ENCODE peak calls at places on chromosomes 2 and 18, in nine cellular contexts. Q is HFFc6, K is cardiac fibroblast, E is gastrocnemius medialis, L is tibial artery, B is kidney, R is psoas muscle, A is K562, J is upper lobe of right lung. G is an unnamed sample.

GRCh38 chr2:181907005-181907549 is 15.5 kb downstream of the ITPRID2 start:
- DNase-seq in L (no peak), K (no peak), Q (no peak), B (no peak), A (no peak), J (no peak), R (no peak), E (no peak), G (no peak)

GRCh38 chr2:240353086-240353798 is 82.2 kb upstream of the GPC1 start:
- DNase-seq in R (no peak), K (no peak), B (no peak), L (no peak), E (no peak), A (no peak), J (peak; percentile 57), Q (no peak), G (no peak)

GRCh38 chr2:134178109-134178877 is 75.6 kb upstream of the MGAT5 start:
- DNase-seq in A (no peak), B (no peak), J (no peak), L (no peak), Q (no peak), K (no peak), R (no peak), E (no peak), G (no peak)

GRCh38 chr2:156474316-156474715 is 38.1 kb downstream of the GPD2 start:
- DNase-seq in B (no peak), K (no peak), Q (no peak), E (no peak), R (no peak), J (no peak), A (no peak), L (no peak), G (no peak)

GRCh38 chr2:7452110-7452851 is 535.1 kb downstream of the RNF144A start:
- DNase-seq in Q (no peak), B (no peak), K (no peak), J (no peak), A (no peak), L (no peak), E (no peak), R (no peak), G (no peak)

GRCh38 chr2:231545105-231545902 is 15.1 kb upstream of the NMUR1 start:
- DNase-seq in J (peak; percentile 76), B (no peak), Q (no peak), R (no peak), A (no peak), K (peak; percentile 78), L (peak; percentile 40), E (peak; percentile 30), G (peak; percentile 89)

GRCh38 chr2:11028407-11028916 is 116.7 kb downstream of the KCNF1 start:
- DNase-seq in L (no peak), E (no peak), B (no peak), J (no peak), A (no peak), R (no peak), Q (no peak), K (no peak), G (no peak)

GRCh38 chr2:106534471-106534870 is 47.3 kb downstream of the CD8B2 start:
- DNase-seq in J (no peak), Q (no peak), K (no peak), E (no peak), R (no peak), B (no peak), L (no peak), A (no peak), G (no peak)

GRCh38 chr2:45743531-45744391 is 92.3 kb downstream of the PRKCE start:
- DNase-seq in K (peak; percentile 71), B (no peak), J (no peak), E (peak; percentile 56), L (peak; percentile 49), R (peak; percentile 76), Q (peak; percentile 45), A (no peak), G (no peak)

GRCh38 chr2:203690110-203691047 is 16.1 kb upstream of the CD28 start:
- DNase-seq in Q (peak; percentile 5), B (no peak), E (no peak), L (no peak), J (no peak), K (no peak), R (no peak), A (no peak), G (no peak)

DNA sequence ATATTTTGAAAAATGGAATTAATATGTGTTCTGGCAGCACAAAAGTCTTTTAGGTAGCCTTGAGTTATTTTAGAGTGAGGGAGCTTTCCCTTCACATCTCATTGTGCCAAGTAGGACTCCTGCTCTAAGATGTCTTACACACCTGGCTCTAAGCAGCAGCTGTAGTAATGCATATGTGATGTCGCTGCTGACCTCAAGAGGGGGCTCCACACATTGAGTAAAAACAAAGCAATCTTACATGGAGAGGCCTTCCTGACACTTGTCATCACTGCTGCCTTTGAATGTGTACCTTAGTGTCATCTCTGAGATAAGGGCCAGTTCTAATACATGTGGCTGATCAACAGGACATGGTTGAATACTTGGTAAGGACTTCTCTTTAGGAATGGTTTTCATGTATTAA is 75.8 kb downstream of the ACTR3 start:
- DNase-seq in E (no peak), A (peak; percentile 32), L (no peak), Q (peak; percentile 47), K (peak; percentile 35), J (no peak), B (no peak), R (no peak), G (no peak)
- TF ChIP-seq CTCF in E (no peak), A (peak; percentile 55), L (peak; percentile 22), Q (peak; percentile 76), K (peak; percentile 62), J (peak; percentile 42), B (peak; percentile 31), R (peak; percentile 19), G (peak; percentile 61)

GRCh38 chr18:58221060-58221725 is 177.2 kb downstream of the NEDD4L start:
- DNase-seq in R (no peak), Q (peak; percentile 70), L (no peak), J (no peak), K (peak; percentile 42), A (peak; percentile 84), B (no peak), E (no peak), G (no peak)
- TF ChIP-seq CTCF in R (no peak), Q (peak; percentile 28), L (no peak), J (no peak), K (no peak), A (no peak), B (no peak), E (no peak), G (no peak)

DNA sequence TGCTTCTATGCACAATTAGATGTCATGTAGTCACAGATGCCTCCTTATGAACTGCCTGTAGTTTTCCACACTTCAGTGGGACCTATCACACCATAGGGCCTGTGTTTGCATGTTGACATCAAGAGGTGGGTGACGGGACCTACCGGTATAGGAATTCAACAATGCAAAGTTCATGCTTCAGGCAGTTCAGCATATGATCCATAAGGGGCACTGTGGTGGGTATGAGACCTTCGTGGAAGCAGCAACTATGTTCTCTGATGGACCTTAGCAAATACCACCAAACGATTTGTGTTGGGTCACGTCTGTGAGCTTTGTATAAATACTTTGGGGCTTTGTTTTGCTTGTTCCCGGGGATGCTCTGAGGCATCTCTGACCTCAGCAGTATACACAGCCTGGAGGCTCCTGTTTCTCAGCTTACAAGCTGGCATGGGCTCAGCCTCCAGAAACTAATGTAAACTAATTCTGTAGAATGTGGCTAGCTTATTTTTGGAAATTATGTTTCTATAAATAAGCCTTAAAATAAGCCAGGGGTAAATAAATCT is 111.6 kb downstream of the DTNA start:
- DNase-seq in Q (peak; percentile 4), A (no peak), L (no peak), R (no peak), B (no peak), K (no peak), J (no peak), E (no peak), G (no peak)
- TF ChIP-seq CTCF in Q (no peak), A (no peak), L (no peak), R (no peak), B (no peak), K (no peak), J (no peak), E (no peak), G (no peak)

GRCh38 chr2:21395366-21395765 is 271.6 kb downstream of the TDRD15 start:
- DNase-seq in J (no peak), A (peak; percentile 15), E (no peak), Q (no peak), L (no peak), R (no peak), K (no peak), B (no peak), G (no peak)
- TF ChIP-seq CTCF in J (no peak), A (no peak), E (no peak), Q (no peak), L (no peak), R (no peak), K (no peak), B (no peak), G (peak; percentile 10)

GRCh38 chr2:99663641-99664040 is 173.8 kb upstream of the REV1 start:
- DNase-seq in Q (no peak), L (no peak), R (no peak), B (no peak), A (no peak), E (no peak), J (no peak), K (no peak), G (no peak)

GRCh38 chr2:99660616-99661416 is 171.0 kb upstream of the REV1 start:
- DNase-seq in Q (no peak), J (no peak), L (no peak), R (no peak), K (no peak), A (no peak), B (no peak), E (no peak), G (no peak)

GRCh38 chr2:99670768-99671734 is 181.2 kb upstream of the REV1 start:
- DNase-seq in Q (no peak), J (no peak), L (no peak), R (no peak), B (no peak), A (no peak), E (no peak), K (no peak), G (no peak)

GRCh38 chr2:99662761-99663341 is 173.0 kb upstream of the REV1 start:
- DNase-seq in Q (peak; percentile 52), R (no peak), K (peak; percentile 85), E (peak; percentile 52), A (no peak), B (no peak), L (peak; percentile 38), J (no peak), G (no peak)

DNA sequence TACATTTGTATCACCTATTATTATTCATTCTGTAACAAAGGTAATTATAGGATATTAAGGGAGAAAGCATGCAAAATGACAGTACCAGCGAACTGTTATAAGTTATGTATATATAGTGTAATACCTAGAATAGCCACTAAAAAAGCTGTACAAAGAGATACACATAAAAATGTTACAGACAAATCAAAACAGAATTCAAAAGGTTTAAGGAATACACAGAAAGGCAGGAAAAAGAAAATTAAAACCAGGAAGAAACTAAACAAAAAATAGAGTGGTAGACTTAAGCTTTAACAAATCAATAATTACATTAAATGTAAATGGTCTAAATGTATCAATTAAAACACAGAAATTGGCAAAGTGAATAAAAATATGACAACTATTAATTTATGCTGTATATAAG is 176.4 kb upstream of the REV1 start:
- DNase-seq in B (no peak), R (no peak), E (no peak), K (no peak), Q (no peak), A (no peak), J (no peak), L (no peak), G (no peak)
- TF ChIP-seq CTCF in B (no peak), R (peak; percentile 5), E (no peak), K (no peak), Q (peak; percentile 59), A (no peak), J (no peak), L (no peak), G (no peak)